ENCODE peak calls at places on chromosomes 11 and 22, in ten cellular contexts. One of them, this sample, is unnamed.

GRCh38 chr11:134282121-134283045 is 6.2 kb downstream of the GLB1L3 start:
- DNase-seq in GM04503: no peak
- DNase-seq in RCC 7860: no peak
- DNase-seq in GM10248: no peak
- DNase-seq in upper lobe of right lung: peak
- DNase-seq in M059J: no peak
- DNase-seq in stimulated activated naive CD4-positive, alpha-beta T cell: no peak
- DNase-seq in Daoy: no peak
- DNase-seq in dorsolateral prefrontal cortex: no peak
- DNase-seq in AG20443: no peak
- DNase-seq in this sample: no peak

GRCh38 chr22:47549741-47550340 is 787.4 kb downstream of the TBC1D22A start:
- DNase-seq in RCC 7860: no peak
- DNase-seq in M059J: no peak
- DNase-seq in dorsolateral prefrontal cortex: no peak
- DNase-seq in GM04503: no peak
- DNase-seq in upper lobe of right lung: no peak
- DNase-seq in stimulated activated naive CD4-positive, alpha-beta T cell: no peak
- DNase-seq in AG20443: no peak
- DNase-seq in GM10248: no peak
- DNase-seq in Daoy: no peak
- DNase-seq in this sample: no peak

GRCh38 chr11:17986007-17986710 is 26.7 kb downstream of the SERGEF start:
- DNase-seq in upper lobe of right lung: no peak
- DNase-seq in stimulated activated naive CD4-positive, alpha-beta T cell: no peak
- DNase-seq in GM04503: no peak
- DNase-seq in GM10248: no peak
- DNase-seq in AG20443: peak
- DNase-seq in dorsolateral prefrontal cortex: no peak
- DNase-seq in Daoy: peak
- DNase-seq in RCC 7860: no peak
- DNase-seq in M059J: peak
- DNase-seq in this sample: no peak

GRCh38 chr11:132402056-132402684 is 1031.8 kb downstream of the NTM start:
- DNase-seq in stimulated activated naive CD4-positive, alpha-beta T cell: no peak
- DNase-seq in dorsolateral prefrontal cortex: peak
- DNase-seq in GM10248: peak
- DNase-seq in upper lobe of right lung: no peak
- DNase-seq in RCC 7860: no peak
- DNase-seq in AG20443: peak
- DNase-seq in GM04503: no peak
- DNase-seq in M059J: peak
- DNase-seq in Daoy: peak
- DNase-seq in this sample: peak

GRCh38 chr11:2204361-2205213 is 33.0 kb upstream of the TH start:
- DNase-seq in AG20443: no peak
- DNase-seq in upper lobe of right lung: peak
- DNase-seq in GM04503: no peak
- DNase-seq in stimulated activated naive CD4-positive, alpha-beta T cell: no peak
- DNase-seq in Daoy: no peak
- DNase-seq in M059J: no peak
- DNase-seq in RCC 7860: no peak
- DNase-seq in dorsolateral prefrontal cortex: peak
- DNase-seq in GM10248: no peak
- DNase-seq in this sample: no peak

GRCh38 chr11:117479372-117479771 is 151.7 kb downstream of the CEP164 start:
- DNase-seq in M059J: no peak
- DNase-seq in RCC 7860: no peak
- DNase-seq in Daoy: no peak
- DNase-seq in GM10248: peak
- DNase-seq in dorsolateral prefrontal cortex: no peak
- DNase-seq in stimulated activated naive CD4-positive, alpha-beta T cell: no peak
- DNase-seq in GM04503: no peak
- DNase-seq in upper lobe of right lung: no peak
- DNase-seq in AG20443: no peak
- DNase-seq in this sample: no peak

GRCh38 chr11:76653674-76654309 is 16.8 kb downstream of the LRRC32 start:
- DNase-seq in AG20443: peak
- DNase-seq in Daoy: no peak
- DNase-seq in RCC 7860: no peak
- DNase-seq in M059J: no peak
- DNase-seq in stimulated activated naive CD4-positive, alpha-beta T cell: no peak
- DNase-seq in GM10248: no peak
- DNase-seq in GM04503: peak
- DNase-seq in upper lobe of right lung: no peak
- DNase-seq in dorsolateral prefrontal cortex: no peak
- DNase-seq in this sample: no peak

GRCh38 chr11:90134420-90135003 is at the start of gene NAALAD2:
- DNase-seq in dorsolateral prefrontal cortex: peak
- DNase-seq in GM10248: peak
- DNase-seq in AG20443: peak
- DNase-seq in stimulated activated naive CD4-positive, alpha-beta T cell: no peak
- DNase-seq in RCC 7860: no peak
- DNase-seq in Daoy: peak
- DNase-seq in GM04503: no peak
- DNase-seq in M059J: peak
- DNase-seq in upper lobe of right lung: peak
- DNase-seq in this sample: peak

GRCh38 chr11:126575849-126576248 is 220.4 kb downstream of the ST3GAL4 start:
- DNase-seq in GM10248: no peak
- DNase-seq in upper lobe of right lung: no peak
- DNase-seq in dorsolateral prefrontal cortex: no peak
- DNase-seq in RCC 7860: no peak
- DNase-seq in AG20443: no peak
- DNase-seq in Daoy: no peak
- DNase-seq in M059J: no peak
- DNase-seq in GM04503: no peak
- DNase-seq in stimulated activated naive CD4-positive, alpha-beta T cell: no peak
- DNase-seq in this sample: no peak

GRCh38 chr11:34809191-34810106 is 106.7 kb downstream of the APIP start:
- DNase-seq in M059J: peak
- DNase-seq in GM10248: no peak
- DNase-seq in AG20443: no peak
- DNase-seq in GM04503: no peak
- DNase-seq in dorsolateral prefrontal cortex: no peak
- DNase-seq in stimulated activated naive CD4-positive, alpha-beta T cell: no peak
- DNase-seq in Daoy: peak
- DNase-seq in upper lobe of right lung: no peak
- DNase-seq in RCC 7860: no peak
- DNase-seq in this sample: peak

GRCh38 chr22:38417252-38418060 is 37.5 kb downstream of the KCNJ4 start:
- DNase-seq in RCC 7860: no peak
- DNase-seq in AG20443: no peak
- DNase-seq in GM04503: no peak
- DNase-seq in Daoy: no peak
- DNase-seq in upper lobe of right lung: peak
- DNase-seq in stimulated activated naive CD4-positive, alpha-beta T cell: no peak
- DNase-seq in dorsolateral prefrontal cortex: peak
- DNase-seq in GM10248: no peak
- DNase-seq in M059J: no peak
- DNase-seq in this sample: no peak

GRCh38 chr11:70807195-70807543 is 408.8 kb downstream of the CTTN start:
- DNase-seq in Daoy: no peak
- DNase-seq in RCC 7860: no peak
- DNase-seq in GM10248: no peak
- DNase-seq in GM04503: no peak
- DNase-seq in upper lobe of right lung: no peak
- DNase-seq in dorsolateral prefrontal cortex: no peak
- DNase-seq in stimulated activated naive CD4-positive, alpha-beta T cell: no peak
- DNase-seq in AG20443: no peak
- DNase-seq in M059J: no peak
- DNase-seq in this sample: no peak

GRCh38 chr22:35524966-35525686 is 15.5 kb upstream of the RASD2 start:
- DNase-seq in upper lobe of right lung: no peak
- DNase-seq in GM10248: no peak
- DNase-seq in AG20443: peak
- DNase-seq in stimulated activated naive CD4-positive, alpha-beta T cell: no peak
- DNase-seq in RCC 7860: no peak
- DNase-seq in GM04503: no peak
- DNase-seq in dorsolateral prefrontal cortex: no peak
- DNase-seq in Daoy: no peak
- DNase-seq in M059J: no peak
- DNase-seq in this sample: no peak

GRCh38 chr11:15627560-15627959 is 512.8 kb downstream of the INSC start:
- DNase-seq in upper lobe of right lung: no peak
- DNase-seq in dorsolateral prefrontal cortex: no peak
- DNase-seq in GM04503: no peak
- DNase-seq in M059J: peak
- DNase-seq in Daoy: peak
- DNase-seq in AG20443: peak
- DNase-seq in RCC 7860: no peak
- DNase-seq in stimulated activated naive CD4-positive, alpha-beta T cell: no peak
- DNase-seq in GM10248: no peak
- DNase-seq in this sample: no peak

GRCh38 chr22:26608129-26608528 is 9.7 kb downstream of the CRYBB1 start:
- DNase-seq in dorsolateral prefrontal cortex: no peak
- DNase-seq in GM10248: no peak
- DNase-seq in Daoy: no peak
- DNase-seq in stimulated activated naive CD4-positive, alpha-beta T cell: no peak
- DNase-seq in AG20443: no peak
- DNase-seq in M059J: no peak
- DNase-seq in GM04503: no peak
- DNase-seq in RCC 7860: no peak
- DNase-seq in upper lobe of right lung: no peak
- DNase-seq in this sample: no peak

GRCh38 chr22:38144025-38144405 is 33.5 kb upstream of the BAIAP2L2 start:
- DNase-seq in GM04503: no peak
- DNase-seq in dorsolateral prefrontal cortex: peak
- DNase-seq in Daoy: no peak
- DNase-seq in upper lobe of right lung: peak
- DNase-seq in AG20443: no peak
- DNase-seq in M059J: peak
- DNase-seq in RCC 7860: no peak
- DNase-seq in stimulated activated naive CD4-positive, alpha-beta T cell: no peak
- DNase-seq in GM10248: no peak
- DNase-seq in this sample: peak

GRCh38 chr22:39593061-39593930 is 22.7 kb downstream of the CACNA1I start:
- DNase-seq in AG20443: no peak
- DNase-seq in stimulated activated naive CD4-positive, alpha-beta T cell: no peak
- DNase-seq in Daoy: peak
- DNase-seq in dorsolateral prefrontal cortex: no peak
- DNase-seq in upper lobe of right lung: no peak
- DNase-seq in RCC 7860: no peak
- DNase-seq in GM10248: no peak
- DNase-seq in M059J: peak
- DNase-seq in GM04503: no peak
- DNase-seq in this sample: peak

GRCh38 chr22:38135133-38135706 is 24.7 kb upstream of the BAIAP2L2 start:
- DNase-seq in upper lobe of right lung: peak
- DNase-seq in GM10248: no peak
- DNase-seq in AG20443: peak
- DNase-seq in Daoy: peak
- DNase-seq in M059J: peak
- DNase-seq in stimulated activated naive CD4-positive, alpha-beta T cell: no peak
- DNase-seq in RCC 7860: peak
- DNase-seq in GM04503: peak
- DNase-seq in dorsolateral prefrontal cortex: peak
- DNase-seq in this sample: peak

GRCh38 chr11:119370486-119371046 is 10.9 kb downstream of the USP2 start:
- DNase-seq in dorsolateral prefrontal cortex: no peak
- DNase-seq in GM10248: no peak
- DNase-seq in GM04503: no peak
- DNase-seq in AG20443: no peak
- DNase-seq in stimulated activated naive CD4-positive, alpha-beta T cell: no peak
- DNase-seq in Daoy: no peak
- DNase-seq in RCC 7860: no peak
- DNase-seq in M059J: no peak
- DNase-seq in upper lobe of right lung: peak
- DNase-seq in this sample: no peak

GRCh38 chr11:33310720-33311500 is 53.7 kb downstream of the HIPK3 start:
- DNase-seq in stimulated activated naive CD4-positive, alpha-beta T cell: no peak
- DNase-seq in M059J: peak
- DNase-seq in dorsolateral prefrontal cortex: no peak
- DNase-seq in RCC 7860: no peak
- DNase-seq in Daoy: no peak
- DNase-seq in upper lobe of right lung: no peak
- DNase-seq in GM04503: no peak
- DNase-seq in GM10248: no peak
- DNase-seq in AG20443: no peak
- DNase-seq in this sample: no peak

GRCh38 chr11:35334385-35335090 is 84.8 kb downstream of the SLC1A2 start:
- DNase-seq in M059J: no peak
- DNase-seq in upper lobe of right lung: no peak
- DNase-seq in dorsolateral prefrontal cortex: no peak
- DNase-seq in GM10248: peak
- DNase-seq in stimulated activated naive CD4-positive, alpha-beta T cell: no peak
- DNase-seq in GM04503: no peak
- DNase-seq in RCC 7860: no peak
- DNase-seq in AG20443: no peak
- DNase-seq in Daoy: no peak
- DNase-seq in this sample: no peak

GRCh38 chr11:102332611-102332994 is 14.4 kb upstream of the BIRC2 start:
- DNase-seq in stimulated activated naive CD4-positive, alpha-beta T cell: no peak
- DNase-seq in RCC 7860: no peak
- DNase-seq in Daoy: no peak
- DNase-seq in GM04503: no peak
- DNase-seq in M059J: no peak
- DNase-seq in GM10248: no peak
- DNase-seq in AG20443: no peak
- DNase-seq in upper lobe of right lung: no peak
- DNase-seq in dorsolateral prefrontal cortex: no peak
- DNase-seq in this sample: no peak

GRCh38 chr22:23403720-23404688 is 176.1 kb downstream of the IGLL1 start:
- DNase-seq in GM04503: no peak
- DNase-seq in dorsolateral prefrontal cortex: no peak
- DNase-seq in stimulated activated naive CD4-positive, alpha-beta T cell: no peak
- DNase-seq in AG20443: no peak
- DNase-seq in RCC 7860: no peak
- DNase-seq in GM10248: no peak
- DNase-seq in M059J: peak
- DNase-seq in Daoy: no peak
- DNase-seq in upper lobe of right lung: no peak
- DNase-seq in this sample: no peak

This sample was measured in NB4.